ENCODE peak calls at places on chromosomes 16 and 17, in eight cellular contexts. U is heart left ventricle, W is transverse colon, T is fibroblast of lung, X is thyroid gland, A is iPS DF 6.9, I is stomach, G is dorsolateral prefrontal cortex. E is an unnamed sample.
A peak's percentile ranks its signal among the peaks of the same experiment; 100 is the strongest.

GRCh38 chr16:83994087-83994486 is 26.0 kb downstream of the NECAB2 start:
- DNase-seq in U (no peak), W (no peak), T (peak; percentile 91), X (no peak), A (no peak), I (no peak), G (no peak), E (no peak)

GRCh38 chr16:88703486-88704309 is 2.5 kb downstream of the RNF166 start:
- DNase-seq in U (peak; percentile 61), W (peak; percentile 62), T (no peak), X (no peak), A (no peak), I (peak; percentile 43), G (peak; percentile 66), E (no peak)

GRCh38 chr16:20137909-20138308 is 64.2 kb upstream of the GPR139 start:
- DNase-seq in U (no peak), W (no peak), T (no peak), X (no peak), A (no peak), I (no peak), G (no peak), E (no peak)

GRCh38 chr16:24580665-24581064 is 41.3 kb downstream of the RBBP6 start:
- DNase-seq in U (no peak), W (no peak), T (peak; percentile 76), X (no peak), A (no peak), I (no peak), G (no peak), E (no peak)

GRCh38 chr17:36943250-36944220 is 5.2 kb upstream of the AATF start:
- DNase-seq in U (no peak), W (no peak), T (peak; percentile 34), X (no peak), A (no peak), I (no peak), G (no peak), E (no peak)

GRCh38 chr16:16022683-16023064 is 73.3 kb downstream of the ABCC1 start:
- DNase-seq in U (no peak), W (no peak), T (no peak), X (no peak), A (no peak), I (no peak), G (no peak), E (no peak)

GRCh38 chr16:1336619-1337018 is 3.2 kb downstream of the BAIAP3 start:
- DNase-seq in U (no peak), W (no peak), T (no peak), X (no peak), A (no peak), I (no peak), G (no peak), E (no peak)

GRCh38 chr16:84726670-84727467 is 27.1 kb downstream of the USP10 start:
- DNase-seq in U (no peak), W (peak; percentile 45), T (no peak), X (no peak), A (no peak), I (no peak), G (no peak), E (no peak)

GRCh38 chr17:39754958-39755549 is 17.3 kb downstream of the GRB7 start:
- DNase-seq in U (no peak), W (peak; percentile 35), T (no peak), X (peak; percentile 19), A (no peak), I (no peak), G (no peak), E (no peak)

GRCh38 chr17:11304568-11304967 is 63.6 kb downstream of the SHISA6 start:
- DNase-seq in U (no peak), W (no peak), T (no peak), X (peak; percentile 14), A (no peak), I (no peak), G (no peak), E (no peak)

GRCh38 chr17:39015546-39015935 is 48.3 kb upstream of the FBXO47 start:
- DNase-seq in U (no peak), W (no peak), T (no peak), X (no peak), A (no peak), I (no peak), G (no peak), E (no peak)

GRCh38 chr17:66531826-66532439 is 229.5 kb downstream of the PRKCA start:
- DNase-seq in U (no peak), W (no peak), T (no peak), X (no peak), A (no peak), I (no peak), G (peak; percentile 78), E (no peak)

GRCh38 chr16:35188288-35189155 is 1729.1 kb downstream of the TP53TG3F start:
- DNase-seq in U (no peak), W (no peak), T (no peak), X (no peak), A (no peak), I (no peak), G (no peak), E (no peak)

GRCh38 chr17:48915459-48916282 is 7.5 kb downstream of the UBE2Z start:
- DNase-seq in U (no peak), W (peak; percentile 11), T (peak; percentile 87), X (no peak), A (no peak), I (peak; percentile 31), G (no peak), E (no peak)

GRCh38 chr17:65407017-65407416 is 154.4 kb downstream of the AXIN2 start:
- DNase-seq in U (no peak), W (no peak), T (peak; percentile 31), X (no peak), A (no peak), I (no peak), G (no peak), E (no peak)

GRCh38 chr16:46932802-46933201 is 40.7 kb downstream of the DNAJA2 start:
- DNase-seq in U (no peak), W (no peak), T (no peak), X (no peak), A (peak; percentile 27), I (peak; percentile 36), G (no peak), E (no peak)

GRCh38 chr17:27503636-27504035 is 47.4 kb downstream of the KSR1 start:
- DNase-seq in U (no peak), W (no peak), T (no peak), X (no peak), A (no peak), I (no peak), G (no peak), E (no peak)

GRCh38 chr17:27511154-27511553 is 54.9 kb downstream of the KSR1 start:
- DNase-seq in U (no peak), W (no peak), T (no peak), X (peak; percentile 93), A (no peak), I (no peak), G (no peak), E (no peak)

GRCh38 chr17:27504188-27504995 is 48.1 kb downstream of the KSR1 start:
- DNase-seq in U (no peak), W (no peak), T (no peak), X (peak; percentile 34), A (no peak), I (no peak), G (no peak), E (no peak)

GRCh38 chr17:27502526-27503324 is 46.5 kb downstream of the KSR1 start:
- DNase-seq in U (peak; percentile 31), W (no peak), T (peak; percentile 89), X (peak; percentile 93), A (no peak), I (no peak), G (no peak), E (peak; percentile 49)

GRCh38 chr17:27506348-27507218 is 50.3 kb downstream of the KSR1 start:
- DNase-seq in U (no peak), W (no peak), T (no peak), X (no peak), A (no peak), I (no peak), G (no peak), E (no peak)
- H3K27ac ChIP-seq in U (no peak overlapping the region), W (no peak overlapping the region), T (no peak overlapping the region), X (peak overlapping the region; percentile 98), A (no peak overlapping the region), I (no peak overlapping the region), G (no peak overlapping the region), E (no peak overlapping the region)

DNA sequence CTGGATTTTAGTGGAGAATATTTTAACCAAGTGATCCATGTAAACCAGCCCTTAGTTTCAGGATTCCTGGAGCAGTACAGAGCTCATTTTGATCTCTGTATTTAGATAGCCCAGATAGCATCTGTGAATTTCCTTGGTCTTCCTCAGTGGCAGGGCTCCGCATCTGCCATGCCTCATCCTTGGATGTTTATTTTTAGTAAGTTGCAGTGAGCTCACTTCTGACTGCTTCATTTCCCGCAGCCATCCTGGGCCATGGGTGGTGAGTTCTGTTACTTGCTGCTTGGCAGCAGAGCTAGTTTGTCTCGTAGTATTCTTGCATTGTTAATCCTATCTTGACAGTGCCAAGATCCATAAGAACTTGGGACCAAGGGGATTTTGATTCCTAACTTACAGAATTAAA is 33.7 kb downstream of the IST1 start:
- DNase-seq in U (no peak), W (peak; percentile 26), T (peak; percentile 76), X (no peak), A (no peak), I (no peak), G (peak; percentile 52), E (no peak)
- H3K27ac ChIP-seq in U (peak overlapping the region; percentile 58), W (peak overlapping the region; percentile 71), T (peak overlapping the region; percentile 78), X (no peak overlapping the region), A (no peak overlapping the region), I (peak overlapping the region; percentile 63), G (peak overlapping the region; percentile 67), E (no peak overlapping the region)

DNA sequence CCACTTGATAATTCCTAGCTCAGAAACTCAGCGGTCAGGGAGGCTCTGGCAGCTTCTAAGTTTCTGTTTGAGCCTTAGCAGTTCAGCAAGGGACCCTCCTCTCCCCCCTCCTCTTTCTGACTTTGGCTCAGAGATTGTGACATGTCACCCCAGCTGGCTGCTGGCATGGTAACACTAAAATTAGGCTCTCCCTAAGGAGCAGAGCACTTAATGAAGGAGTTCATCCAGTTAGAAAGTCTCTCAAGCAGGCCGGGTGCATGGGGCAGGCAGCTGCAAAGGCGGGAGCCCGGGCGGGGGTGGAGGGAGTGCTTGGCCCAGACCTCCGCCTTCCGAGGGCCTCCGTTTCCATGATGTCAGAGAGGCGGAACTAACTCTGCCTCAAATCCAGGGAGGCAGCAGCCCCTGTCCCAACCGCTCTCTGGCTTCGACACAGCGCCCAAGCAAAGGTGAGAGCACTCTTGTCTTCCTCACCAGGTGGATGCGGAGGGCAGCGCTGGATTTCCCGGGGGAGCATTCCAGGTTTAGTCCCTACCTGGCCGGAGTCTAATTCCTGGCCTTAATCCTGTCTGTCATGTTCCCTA is 128.0 kb upstream of the PLCG2 start:
- DNase-seq in U (peak; percentile 84), W (peak; percentile 70), T (peak; percentile 60), X (peak; percentile 85), A (no peak), I (peak; percentile 50), G (no peak), E (no peak)
- H3K27ac ChIP-seq in U (peak overlapping the region; percentile 64), W (peak overlapping the region; percentile 82), T (no peak overlapping the region), X (peak overlapping the region; percentile 9), A (no peak overlapping the region), I (peak overlapping the region; percentile 82), G (no peak overlapping the region), E (no peak overlapping the region)

DNA sequence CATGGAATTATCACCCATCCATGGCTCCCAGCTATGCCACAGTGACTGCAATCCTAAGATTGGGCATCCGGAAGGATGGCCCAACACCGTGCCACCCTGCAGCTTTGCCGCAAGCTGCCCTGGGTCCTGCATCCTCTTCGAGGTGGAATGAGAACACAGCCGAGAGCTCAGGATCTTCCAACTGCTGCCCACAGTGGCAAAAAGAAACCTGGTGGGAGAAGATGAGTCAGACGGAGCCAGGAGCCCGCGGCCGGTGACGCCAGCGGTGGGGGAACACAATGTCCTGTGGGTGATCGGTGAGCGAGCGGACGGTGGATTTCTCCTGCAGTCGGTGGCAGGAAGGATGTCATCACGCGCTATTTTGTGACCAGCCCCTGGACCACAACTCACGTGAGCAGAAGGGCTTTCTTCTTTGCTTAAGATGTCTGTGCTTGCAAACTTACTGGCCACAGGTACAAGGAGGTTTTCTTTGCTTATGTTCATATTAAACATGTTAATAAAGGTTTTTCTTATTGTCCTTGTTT is 20.1 kb downstream of the CD7 start:
- DNase-seq in U (peak; percentile 78), W (peak; percentile 93), T (peak; percentile 93), X (peak; percentile 65), A (no peak), I (peak; percentile 87), G (peak; percentile 90), E (no peak)
- H3K27ac ChIP-seq in U (peak overlapping the region; percentile 92), W (peak overlapping the region; percentile 99), T (peak overlapping the region; percentile 95), X (peak overlapping the region; percentile 96), A (no peak overlapping the region), I (peak overlapping the region; percentile 99), G (peak overlapping the region; percentile 88), E (peak overlapping the region; percentile 79)